ENCODE peak calls at places on chromosome 21, in ten cellular contexts. O, X, Q, I, K, C, T, H, E and J are unnamed samples.

GRCh38 chr21:23374155-23374554 is 2233.1 kb downstream of the MRPL39 start:
- DNase-seq in Q (no peak), E (no peak), T (no peak), H (no peak), K (no peak), C (no peak), I (no peak), O (no peak), X (no peak), J (no peak)

GRCh38 chr21:38664821-38665220 is 140.9 kb upstream of the ETS2 start:
- DNase-seq in X (no peak), I (no peak), O (no peak), H (no peak), T (no peak), Q (peak), C (no peak), K (no peak), E (no peak), J (no peak)

GRCh38 chr21:38527737-38528136 is 29.5 kb upstream of the ERG start:
- DNase-seq in H (no peak), I (no peak), T (no peak), C (no peak), Q (no peak), E (no peak), O (no peak), K (no peak), X (no peak), J (no peak)

GRCh38 chr21:23740463-23740862 is 1866.8 kb downstream of the MRPL39 start:
- DNase-seq in K (no peak), H (no peak), E (no peak), I (no peak), T (no peak), C (no peak), X (no peak), O (no peak), Q (no peak), J (no peak)

GRCh38 chr21:28601708-28602107 is 391.0 kb downstream of the LTN1 start:
- DNase-seq in C (no peak), I (no peak), X (no peak), K (no peak), E (no peak), T (no peak), O (no peak), Q (no peak), H (no peak), J (peak)

GRCh38 chr21:43981151-43981870 is 30.8 kb upstream of the TRAPPC10 start:
- DNase-seq in I (no peak), H (no peak), O (no peak), K (no peak), E (no peak), Q (no peak), T (no peak), X (no peak), C (no peak), J (no peak)

GRCh38 chr21:38679531-38679930 is 126.2 kb upstream of the ETS2 start:
- DNase-seq in Q (peak), H (no peak), O (no peak), K (no peak), I (no peak), C (no peak), E (no peak), X (no peak), T (no peak), J (peak)

GRCh38 chr21:30146558-30147282 is 19.9 kb downstream of the CLDN17 start:
- DNase-seq in X (no peak), K (no peak), H (no peak), C (no peak), Q (no peak), T (no peak), I (no peak), O (no peak), E (no peak), J (no peak)

GRCh38 chr21:39318091-39318959 is 4.9 kb upstream of the BRWD1 start:
- DNase-seq in E (no peak), H (no peak), K (no peak), C (no peak), T (no peak), I (no peak), O (no peak), Q (no peak), X (no peak), J (no peak)

GRCh38 chr21:35646606-35647005 is 413.7 kb downstream of the SETD4 start:
- DNase-seq in X (no peak), O (no peak), I (no peak), H (peak), T (no peak), E (no peak), Q (no peak), C (no peak), K (no peak), J (peak)

GRCh38 chr21:17901458-17902092 is 82.4 kb upstream of the C21orf91 start:
- DNase-seq in H (no peak), O (no peak), X (no peak), E (no peak), K (no peak), I (no peak), C (no peak), T (no peak), Q (peak), J (peak)

GRCh38 chr21:21463456-21463855 is 465.2 kb downstream of the NCAM2 start:
- DNase-seq in K (no peak), T (no peak), C (no peak), E (no peak), I (no peak), Q (no peak), H (no peak), X (no peak), O (no peak), J (no peak)

GRCh38 chr21:17854771-17855170 is 35.6 kb upstream of the C21orf91 start:
- DNase-seq in O (no peak), C (no peak), T (no peak), H (no peak), Q (peak), E (no peak), K (no peak), I (no peak), X (no peak), J (no peak)

GRCh38 chr21:27643326-27643725 is 676.4 kb upstream of the ADAMTS5 start:
- DNase-seq in C (no peak), O (no peak), K (no peak), X (no peak), H (no peak), I (no peak), E (no peak), T (no peak), Q (no peak), J (no peak)

GRCh38 chr21:20258542-20258941 is 739.7 kb upstream of the NCAM2 start:
- DNase-seq in I (no peak), Q (peak), H (no peak), O (no peak), T (no peak), E (peak), K (no peak), C (no peak), X (no peak), J (no peak)

GRCh38 chr21:43812139-43812821 is 22.9 kb downstream of the RRP1 start:
- DNase-seq in T (peak), I (no peak), O (no peak), E (no peak), C (no peak), K (no peak), H (peak), Q (peak), X (peak), J (no peak)

GRCh38 chr21:37575536-37576083 is 209.0 kb downstream of the DYRK1A start:
- DNase-seq in T (no peak), I (no peak), C (no peak), E (no peak), K (no peak), Q (no peak), H (no peak), O (no peak), X (no peak), J (no peak)

GRCh38 chr21:21373969-21374368 is 375.8 kb downstream of the NCAM2 start:
- DNase-seq in E (no peak), O (no peak), I (no peak), X (no peak), H (no peak), K (no peak), C (no peak), Q (no peak), T (no peak), J (no peak)

GRCh38 chr21:17779486-17779885 is 39.7 kb downstream of the C21orf91 start:
- DNase-seq in H (no peak), C (no peak), E (no peak), X (no peak), I (no peak), Q (peak), T (no peak), O (no peak), K (no peak), J (no peak)

GRCh38 chr21:37582613-37583012 is 216.0 kb downstream of the DYRK1A start:
- DNase-seq in H (peak), O (peak), Q (peak), K (no peak), T (peak), E (peak), X (peak), C (no peak), I (peak), J (peak)

GRCh38 chr21:37551406-37552355 is 185.1 kb downstream of the DYRK1A start:
- DNase-seq in E (no peak), I (no peak), T (peak), X (peak), C (no peak), O (peak), Q (no peak), K (no peak), H (no peak), J (no peak)

GRCh38 chr21:14319805-14320204 is 63.1 kb downstream of the HSPA13 start:
- DNase-seq in X (no peak), T (no peak), K (no peak), H (no peak), Q (no peak), C (no peak), E (no peak), I (no peak), O (no peak), J (no peak)

GRCh38 chr21:42661688-42662429 is 8.4 kb downstream of the PDE9A start:
- DNase-seq in H (no peak), O (no peak), K (no peak), E (no peak), I (no peak), X (no peak), T (no peak), C (no peak), Q (no peak), J (no peak)

GRCh38 chr21:39776589-39776988 is 31.6 kb downstream of the IGSF5 start:
- DNase-seq in O (no peak), C (no peak), E (no peak), H (no peak), I (no peak), X (no peak), K (no peak), Q (no peak), T (no peak), J (no peak)

GRCh38 chr21:24220466-24220865 is 1386.8 kb downstream of the MRPL39 start:
- DNase-seq in H (no peak), E (no peak), T (no peak), C (no peak), O (no peak), X (no peak), Q (no peak), K (no peak), I (no peak), J (peak)

GRCh38 chr21:31222142-31222541 is 121.9 kb downstream of the TIAM1 start:
- DNase-seq in E (no peak), T (no peak), H (no peak), O (no peak), X (no peak), Q (no peak), I (no peak), C (no peak), K (no peak), J (peak)

GRCh38 chr21:33551664-33552063 is 8.8 kb downstream of the SON start:
- DNase-seq in T (no peak), C (no peak), Q (no peak), K (no peak), E (no peak), H (no peak), O (no peak), X (no peak), I (no peak), J (no peak)
- TF ChIP-seq POLR2A in T (no peak), C (no peak), Q (no peak), K (no peak), E (no peak), H (no peak), O (no peak), X (no peak), I (no peak), J (no peak)

DNA sequence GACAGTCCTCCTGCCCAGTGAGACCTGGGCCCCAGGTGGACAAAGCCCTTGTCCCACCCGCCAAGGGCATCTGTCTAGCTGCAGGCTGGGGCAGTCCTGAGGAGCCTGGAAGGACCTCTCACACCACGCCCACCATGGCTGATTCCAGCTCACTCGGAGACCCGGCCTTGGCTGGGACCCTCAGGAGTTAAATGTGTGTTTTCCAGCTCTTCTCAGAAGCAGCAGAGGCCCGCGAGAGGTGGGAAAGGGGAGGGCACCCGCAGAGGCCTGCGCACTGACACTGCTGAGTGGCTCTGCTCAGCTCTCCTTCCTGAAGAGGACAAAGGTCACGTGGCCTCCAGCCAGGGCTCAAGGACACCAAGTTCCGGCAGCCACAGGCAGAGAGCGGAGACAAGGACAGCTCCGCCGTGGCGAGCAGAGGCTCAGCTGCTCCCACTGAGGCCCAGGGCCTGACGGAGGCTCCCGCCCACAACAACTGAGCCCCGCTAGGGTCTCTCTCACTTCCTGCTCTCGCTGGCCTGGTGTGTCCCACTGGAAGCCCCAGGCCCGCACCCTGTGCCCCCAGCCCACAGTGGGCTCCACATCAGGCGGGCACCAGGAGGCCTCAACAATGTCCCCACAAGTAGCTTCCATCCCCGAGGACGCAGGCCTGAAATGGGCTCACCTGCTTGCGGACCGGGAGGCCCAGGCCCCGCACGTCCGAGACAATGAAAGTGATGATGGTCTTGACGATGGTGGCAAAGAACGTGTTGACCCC is 16.9 kb downstream of the SLC19A1 start:
- DNase-seq in T (peak), I (no peak), K (no peak), H (peak), X (no peak), Q (no peak), E (no peak), O (no peak), C (no peak), J (no peak)
- TF ChIP-seq POLR2A in T (no peak), I (no peak), K (peak), H (no peak), X (no peak), Q (no peak), E (no peak), O (no peak), C (no peak), J (no peak)

DNA sequence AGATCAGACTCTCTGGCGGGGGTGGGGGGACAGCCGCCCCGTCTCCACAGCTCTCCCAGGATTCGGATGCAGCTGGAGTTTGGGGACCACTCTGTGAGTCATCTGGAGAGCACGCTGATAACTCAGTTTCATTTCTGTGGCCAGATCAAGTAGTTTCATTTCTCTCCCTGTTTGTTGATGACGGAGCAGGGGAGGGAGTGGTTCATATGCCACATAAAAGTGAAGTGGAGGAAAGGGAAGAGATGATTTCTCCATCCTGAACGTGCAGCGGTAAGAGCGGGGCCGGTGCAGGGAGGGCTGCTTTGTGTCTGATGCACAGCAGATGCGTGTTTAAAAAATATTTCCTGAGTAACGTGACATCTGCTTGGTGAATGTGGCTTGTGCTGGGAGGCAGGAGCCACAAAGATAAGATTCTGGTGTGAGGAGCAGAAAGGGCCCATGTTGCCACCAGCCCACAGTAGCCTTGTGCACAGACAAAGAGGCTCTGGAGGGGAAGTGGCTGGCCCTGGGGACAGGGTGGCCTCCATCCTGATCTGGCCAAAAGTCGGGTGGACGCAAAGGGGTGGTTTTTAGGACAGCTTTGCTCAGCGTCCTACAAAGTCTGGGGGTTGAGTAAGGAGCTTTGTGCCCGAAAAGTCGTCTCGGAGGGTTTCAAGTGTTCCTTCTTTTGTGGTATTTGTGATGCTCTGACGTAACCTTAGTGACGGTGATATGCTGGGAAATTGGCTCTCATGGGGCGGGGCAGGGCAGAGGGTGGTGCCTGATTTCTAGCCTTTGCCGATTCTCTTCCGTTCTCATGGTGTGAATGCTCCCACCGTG is at the start of gene MX2:
- DNase-seq in Q (peak), E (no peak), I (no peak), T (peak), C (peak), H (peak), O (peak), X (peak), K (peak), J (peak)
- TF ChIP-seq POLR2A in Q (no peak), E (no peak), I (no peak), T (no peak), C (peak), H (peak), O (no peak), X (peak), K (no peak), J (no peak)

GRCh38 chr21:15549671-15550070 is 180.1 kb upstream of the USP25 start:
- DNase-seq in T (peak), O (no peak), E (no peak), X (no peak), Q (no peak), I (no peak), C (no peak), H (no peak), K (no peak), J (peak)
- TF ChIP-seq POLR2A in T (no peak), O (no peak), E (no peak), X (no peak), Q (no peak), I (no peak), C (no peak), H (no peak), K (no peak), J (no peak)

GRCh38 chr21:25424045-25424444 is 183.2 kb downstream of the MRPL39 start:
- DNase-seq in T (no peak), X (no peak), C (no peak), Q (no peak), E (no peak), O (no peak), H (no peak), I (no peak), K (no peak), J (no peak)
- TF ChIP-seq POLR2A in T (no peak), X (no peak), C (peak), Q (no peak), E (no peak), O (no peak), H (no peak), I (no peak), K (no peak), J (no peak)

GRCh38 chr21:33364830-33365229 is 38.4 kb upstream of the IFNGR2 start:
- DNase-seq in E (no peak), K (no peak), X (no peak), O (no peak), Q (no peak), I (no peak), H (no peak), T (no peak), C (no peak), J (no peak)

GRCh38 chr21:33360871-33361602 is 36.3 kb downstream of the IFNAR1 start:
- DNase-seq in O (peak), C (peak), I (peak), K (peak), T (peak), E (peak), X (peak), H (peak), Q (peak), J (peak)

GRCh38 chr21:33359446-33359845 is 34.7 kb downstream of the IFNAR1 start:
- DNase-seq in I (no peak), C (no peak), O (no peak), X (no peak), Q (no peak), H (no peak), T (no peak), E (no peak), K (no peak), J (no peak)

GRCh38 chr21:33360281-33360680 is 35.5 kb downstream of the IFNAR1 start:
- DNase-seq in T (no peak), I (no peak), Q (no peak), H (no peak), K (no peak), X (no peak), E (no peak), O (peak), C (no peak), J (peak)

DNA sequence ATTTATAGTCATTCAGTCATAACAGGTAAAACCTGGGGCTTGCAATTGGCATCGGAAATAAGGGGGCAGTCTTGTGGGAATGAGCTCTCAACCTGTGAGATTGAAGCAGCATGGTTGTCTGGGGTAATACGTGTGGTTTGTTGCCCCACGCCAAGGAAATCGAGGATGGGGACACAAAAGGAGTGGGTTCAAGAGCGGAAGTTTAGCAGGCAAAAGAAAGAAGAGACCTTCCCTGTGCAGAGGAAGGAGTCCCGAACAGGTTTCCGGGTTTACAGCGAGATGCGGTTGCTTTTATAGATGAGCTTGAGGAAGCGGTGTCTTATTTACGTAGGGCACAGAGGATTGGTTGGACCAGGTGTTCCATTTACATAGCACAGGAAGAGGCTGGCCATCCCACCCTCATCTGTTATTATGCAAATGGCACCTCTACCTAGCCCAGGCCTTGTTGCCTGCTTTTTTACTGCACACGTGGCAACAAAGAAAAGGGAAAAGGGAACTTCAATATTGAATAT is 37.3 kb downstream of the IFNAR1 start:
- DNase-seq in C (no peak), I (no peak), H (no peak), X (no peak), E (no peak), T (no peak), K (peak), O (no peak), Q (peak), J (no peak)
- TF ChIP-seq POLR2A in C (peak), I (no peak), H (no peak), X (peak), E (peak), T (no peak), K (peak), O (no peak), Q (peak), J (no peak)